ENCODE peak calls at places on chromosomes 16 and 17, in four cellular contexts. J is NCI-H510A, U is GM10248, X is pulmonary artery endothelial cell. M is an unnamed sample.

GRCh38 chr16:85395913-85396878 is 216.9 kb upstream of the GSE1 start:
- DNase-seq in X (no peak), J (no peak), U (no peak), M (no peak)

GRCh38 chr16:69840975-69841374 is 78.8 kb downstream of the WWP2 start:
- DNase-seq in J (no peak), X (no peak), U (no peak), M (no peak)

GRCh38 chr17:31416503-31416923 is 25.0 kb downstream of the RAB11FIP4 start:
- DNase-seq in U (no peak), J (no peak), X (no peak), M (no peak)

GRCh38 chr16:20729141-20729540 is 12.5 kb downstream of the THUMPD1 start:
- DNase-seq in U (no peak), J (no peak), X (no peak), M (no peak)

GRCh38 chr16:11354733-11355574 is 9.7 kb downstream of the RMI2 start:
- DNase-seq in X (no peak), J (no peak), U (peak; percentile 76), M (no peak)

GRCh38 chr16:1183235-1183907 is 30.5 kb downstream of the CACNA1H start:
- DNase-seq in X (no peak), U (no peak), J (no peak), M (no peak)

GRCh38 chr16:88287219-88287618 is 95.5 kb upstream of the ZNF469 start:
- DNase-seq in U (no peak), X (no peak), J (no peak), M (peak; percentile 61)

GRCh38 chr16:56202036-56202435 is 10.7 kb downstream of the GNAO1 start:
- DNase-seq in U (no peak), J (no peak), X (no peak), M (peak; percentile 74)

GRCh38 chr17:66165537-66166123 is 26.3 kb downstream of the CEP112 start:
- DNase-seq in X (peak; percentile 4), U (peak; percentile 44), J (no peak), M (peak; percentile 29)

GRCh38 chr17:50564916-50565315 is 4.4 kb downstream of the CACNA1G start:
- DNase-seq in J (no peak), X (no peak), U (no peak), M (no peak)